ENCODE peak calls at places on chromosomes 5 and 9, in five cellular contexts. C is stimulated activated CD4-positive, alpha-beta T cell treated with anti-CD3 and anti-CD28 coated beads, TNF-alpha, amount 100 ng/mL, for 4 hours; P is activated naive CD8-positive, alpha-beta T cell treated with anti-CD3 and anti-CD28 coated beads, Interleukin-2, amount 50 U/mL, for 24 hours; N is HCEC 1CT; R is stimulated activated CD8-positive, alpha-beta memory T cell treated with anti-CD3 and anti-CD28 coated beads, Interleukin-15, amount 100 ng/mL, for 4 hours. U is an unnamed sample.

GRCh38 chr5:161342886-161343285 is 203.6 kb downstream of the GABRB2 start:
- DNase-seq in R (no peak), N (no peak), C (no peak), P (no peak), U (no peak)

GRCh38 chr5:58122157-58122556 is 337.7 kb downstream of the PLK2 start:
- DNase-seq in C (no peak), R (no peak), P (no peak), N (no peak), U (no peak)

GRCh38 chr5:172442592-172442991 is 11.7 kb downstream of the SH3PXD2B start:
- DNase-seq in P (no peak), C (no peak), R (no peak), N (no peak), U (no peak)

GRCh38 chr9:138117101-138117750 is 239.6 kb downstream of the CACNA1B start:
- DNase-seq in P (no peak), C (no peak), N (no peak), R (no peak), U (no peak)

GRCh38 chr5:52928664-52929063 is 60.5 kb upstream of the ITGA2 start:
- DNase-seq in N (no peak), C (no peak), R (no peak), P (no peak), U (no peak)

GRCh38 chr5:78569441-78569840 is 79.1 kb downstream of the LHFPL2 start:
- DNase-seq in N (no peak), R (no peak), P (no peak), C (no peak), U (no peak)

GRCh38 chr5:107067391-107067790 is 603.3 kb downstream of the EFNA5 start:
- DNase-seq in R (no peak), C (no peak), N (no peak), P (no peak), U (no peak)

GRCh38 chr9:28135571-28135970 is 562.3 kb upstream of the C9orf72 start:
- DNase-seq in C (no peak), R (no peak), P (no peak), N (no peak), U (no peak)

GRCh38 chr9:129145841-129146292 is 32.2 kb downstream of the IER5L start:
- DNase-seq in R (no peak), P (no peak), N (peak; percentile 43), C (no peak), U (peak; percentile 81)

GRCh38 chr5:65825388-65826328 is 100.7 kb upstream of the ERBIN start:
- DNase-seq in N (no peak), R (no peak), C (no peak), P (no peak), U (no peak)

GRCh38 chr5:16899171-16899570 is 36.9 kb downstream of the MYO10 start:
- DNase-seq in R (no peak), N (no peak), C (no peak), P (no peak), U (no peak)

GRCh38 chr9:94018628-94019027 is 63.5 kb upstream of the BARX1 start:
- DNase-seq in N (no peak), R (no peak), C (no peak), P (no peak), U (no peak)

GRCh38 chr5:163260961-163261360 is 176.4 kb upstream of the CCNG1 start:
- DNase-seq in N (no peak), P (no peak), R (no peak), C (no peak), U (no peak)

GRCh38 chr9:131276891-131277672 is 772 bp upstream of the FAM78A start:
- DNase-seq in N (no peak), P (peak; percentile 53), R (no peak), C (no peak), U (no peak)

GRCh38 chr9:127200106-127200862 is 64.3 kb upstream of the GARNL3 start:
- DNase-seq in R (no peak), C (no peak), N (no peak), P (no peak), U (no peak)

GRCh38 chr9:113428062-113428600 is 17.6 kb downstream of the C9orf43 start:
- DNase-seq in R (no peak), C (no peak), P (no peak), N (no peak), U (no peak)

GRCh38 chr5:179235416-179236400 is 109.6 kb downstream of the ADAMTS2 start:
- DNase-seq in R (no peak), N (no peak), C (no peak), P (no peak), U (peak; percentile 56)

GRCh38 chr5:322281-322941 is 897 bp downstream of the AHRR start:
- DNase-seq in P (peak; percentile 32), N (no peak), C (no peak), R (no peak), U (no peak)

GRCh38 chr5:160298189-160298588 is 14.2 kb downstream of the CCNJL start:
- DNase-seq in R (no peak), C (no peak), N (no peak), P (no peak), U (no peak)

GRCh38 chr5:107063511-107063910 is 607.2 kb downstream of the EFNA5 start:
- DNase-seq in P (no peak), N (peak; percentile 57), C (no peak), R (no peak), U (no peak)

GRCh38 chr9:90451804-90452203 is 190.8 kb downstream of the DIRAS2 start:
- DNase-seq in R (no peak), N (no peak), P (no peak), C (no peak), U (no peak)

GRCh38 chr5:84383816-84384603 is 670 bp downstream of the EDIL3 start:
- DNase-seq in R (no peak), C (no peak), N (peak; percentile 54), P (no peak), U (no peak)

GRCh38 chr5:34510002-34510401 is 146.1 kb upstream of the RAI14 start:
- DNase-seq in N (no peak), P (no peak), C (no peak), R (no peak), U (no peak)

GRCh38 chr5:149893403-149893931 is 51.1 kb downstream of the PDE6A start:
- DNase-seq in N (no peak), P (no peak), C (no peak), R (no peak), U (no peak)

GRCh38 chr5:1035421-1036405 is 27.1 kb downstream of the NKD2 start:
- DNase-seq in P (no peak), C (no peak), R (no peak), N (no peak), U (no peak)

GRCh38 chr9:421896-422295 is 207.2 kb downstream of the DOCK8 start:
- DNase-seq in R (no peak), C (no peak), N (no peak), P (no peak), U (no peak)

GRCh38 chr9:108162664-108163063 is 673.1 kb upstream of the KLF4 start:
- DNase-seq in N (peak; percentile 69), R (no peak), P (no peak), C (no peak), U (no peak)